ENCODE peak calls at places on chromosome 19, in five cellular contexts. One of them, this sample, is unnamed.

GRCh38 chr19:10612515-10613119 is 12.7 kb upstream of the SLC44A2 start:
- DNase-seq in GM12878: no peak
- DNase-seq in HepG2: no peak
- DNase-seq in H1: no peak
- DNase-seq in K562: no peak
- DNase-seq in this sample: no peak

GRCh38 chr19:17632577-17632976 is 55.6 kb downstream of the UNC13A start:
- DNase-seq in GM12878: no peak
- DNase-seq in HepG2: no peak
- DNase-seq in H1: no peak
- DNase-seq in K562: no peak
- DNase-seq in this sample: no peak

GRCh38 chr19:51024924-51025323 is 1.5 kb downstream of the KLK11 start:
- DNase-seq in GM12878: no peak
- DNase-seq in HepG2: no peak
- DNase-seq in H1: no peak
- DNase-seq in K562: no peak
- DNase-seq in this sample: no peak

GRCh38 chr19:40745402-40745780 is 4.9 kb downstream of the ACTMAP start:
- DNase-seq in GM12878: no peak
- DNase-seq in HepG2: peak
- DNase-seq in H1: no peak
- DNase-seq in K562: no peak
- DNase-seq in this sample: no peak

GRCh38 chr19:3073159-3073563 is 10.9 kb upstream of the TLE5 start:
- DNase-seq in GM12878: no peak
- DNase-seq in HepG2: peak
- DNase-seq in H1: no peak
- DNase-seq in K562: peak
- DNase-seq in this sample: peak

GRCh38 chr19:8850488-8850887 is 18.3 kb downstream of the MBD3L1 start:
- DNase-seq in GM12878: no peak
- DNase-seq in HepG2: no peak
- DNase-seq in H1: no peak
- DNase-seq in K562: no peak
- DNase-seq in this sample: no peak

GRCh38 chr19:36972594-36972993 is 56.5 kb downstream of the ZNF568 start:
- DNase-seq in GM12878: no peak
- DNase-seq in HepG2: no peak
- DNase-seq in H1: no peak
- DNase-seq in K562: no peak
- DNase-seq in this sample: no peak

GRCh38 chr19:6362351-6362801 is 1.0 kb downstream of the CLPP start:
- DNase-seq in GM12878: no peak
- DNase-seq in HepG2: no peak
- DNase-seq in H1: no peak
- DNase-seq in K562: no peak
- DNase-seq in this sample: no peak

GRCh38 chr19:50556236-50557008 is 11.8 kb downstream of the LRRC4B start:
- DNase-seq in GM12878: peak
- DNase-seq in HepG2: peak
- DNase-seq in H1: peak
- DNase-seq in K562: peak
- DNase-seq in this sample: peak

GRCh38 chr19:10826236-10826635 is 9.8 kb downstream of the TMED1 start:
- DNase-seq in GM12878: no peak
- DNase-seq in HepG2: no peak
- DNase-seq in H1: no peak
- DNase-seq in K562: no peak
- DNase-seq in this sample: no peak

GRCh38 chr19:47512948-47513319 is 1.9 kb downstream of the NAPA start:
- DNase-seq in GM12878: no peak
- DNase-seq in HepG2: no peak
- DNase-seq in H1: no peak
- DNase-seq in K562: no peak
- DNase-seq in this sample: no peak

GRCh38 chr19:46373573-46374359 is 26.9 kb downstream of the PPP5C start:
- DNase-seq in GM12878: no peak
- DNase-seq in HepG2: no peak
- DNase-seq in H1: peak
- DNase-seq in K562: no peak
- DNase-seq in this sample: no peak

GRCh38 chr19:33502991-33503790 is 18.4 kb downstream of the PEPD start:
- DNase-seq in GM12878: no peak
- DNase-seq in HepG2: no peak
- DNase-seq in H1: no peak
- DNase-seq in K562: no peak
- DNase-seq in this sample: no peak

GRCh38 chr19:46714523-46715106 is 2.3 kb downstream of the PRKD2 start:
- DNase-seq in GM12878: no peak
- DNase-seq in HepG2: no peak
- DNase-seq in H1: peak
- DNase-seq in K562: no peak
- DNase-seq in this sample: no peak

GRCh38 chr19:22052644-22053013 is 345 bp downstream of the ZNF257 start:
- DNase-seq in GM12878: no peak
- DNase-seq in HepG2: no peak
- DNase-seq in H1: no peak
- DNase-seq in K562: peak
- DNase-seq in this sample: no peak

GRCh38 chr19:8261347-8261746 is 46.8 kb downstream of the CD320 start:
- DNase-seq in GM12878: no peak
- DNase-seq in HepG2: no peak
- DNase-seq in H1: no peak
- DNase-seq in K562: no peak
- DNase-seq in this sample: no peak

DNA sequence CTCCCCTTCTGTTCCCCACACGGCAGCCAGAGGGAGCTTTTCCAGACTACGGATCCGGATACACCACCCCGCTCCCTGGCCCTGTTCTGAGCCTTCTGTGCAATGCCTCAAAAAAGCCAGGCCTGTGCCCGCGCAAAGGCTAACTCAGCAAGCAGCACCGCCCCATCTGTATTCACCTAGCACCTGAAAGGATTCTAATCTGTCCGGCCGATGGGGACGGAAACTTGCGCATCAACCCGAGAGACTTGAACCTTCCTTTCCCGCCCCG is 589 bp downstream of the ZBTB45 start:
- DNase-seq in GM12878: no peak
- DNase-seq in HepG2: peak
- DNase-seq in H1: peak
- DNase-seq in K562: peak
- DNase-seq in this sample: no peak
- TF ChIP-seq ATF3 in GM12878: no peak
- TF ChIP-seq ATF3 in HepG2: no peak
- TF ChIP-seq ATF3 in H1: no peak
- TF ChIP-seq ATF3 in K562: no peak
- TF ChIP-seq ATF3 in this sample: no peak

DNA sequence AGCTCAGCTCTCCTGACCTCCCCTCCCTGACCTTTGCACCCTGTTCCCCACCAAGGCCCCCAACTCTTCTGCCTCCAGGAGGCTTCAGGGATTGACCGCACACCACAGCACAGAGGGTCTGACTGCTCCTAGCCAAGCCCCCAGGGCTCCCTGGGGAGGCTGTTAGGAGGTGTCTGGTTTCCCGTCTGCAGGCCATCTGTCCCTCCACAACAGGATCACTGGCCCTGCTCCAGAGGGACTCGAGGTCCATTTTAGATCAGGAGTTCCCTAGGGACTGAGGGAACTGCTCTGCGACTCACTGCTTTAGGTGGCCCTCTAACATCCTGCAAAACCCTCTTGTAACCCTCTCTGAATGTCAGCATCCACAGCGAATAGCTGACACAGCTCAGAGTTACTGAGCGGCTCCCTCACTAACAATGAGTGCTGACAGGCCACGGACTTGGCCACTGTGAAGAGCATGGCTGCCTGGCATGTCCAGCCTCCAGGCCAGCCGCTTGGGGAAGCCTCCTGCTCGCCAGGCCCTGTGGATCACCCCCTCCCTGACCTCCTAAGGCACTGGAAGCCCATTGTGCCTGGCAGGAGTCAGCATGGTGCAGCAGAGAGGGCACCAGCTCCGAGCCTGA is 17.7 kb downstream of the GRIK5 start:
- DNase-seq in GM12878: no peak
- DNase-seq in HepG2: no peak
- DNase-seq in H1: no peak
- DNase-seq in K562: no peak
- DNase-seq in this sample: no peak
- TF ChIP-seq ZNF274 in GM12878: no peak
- TF ChIP-seq ZNF274 in HepG2: no peak
- TF ChIP-seq ZNF274 in H1: no peak
- TF ChIP-seq ZNF274 in K562: no peak
- TF ChIP-seq ZNF274 in this sample: no peak

GRCh38 chr19:4589579-4590410 is 30.3 kb upstream of the SEMA6B start:
- DNase-seq in GM12878: no peak
- DNase-seq in HepG2: peak
- DNase-seq in H1: peak
- DNase-seq in K562: peak
- DNase-seq in this sample: no peak
- H3K27ac ChIP-seq in GM12878: no peak
- H3K27ac ChIP-seq in HepG2: no peak
- H3K27ac ChIP-seq in H1: no peak
- H3K27ac ChIP-seq in K562: no peak
- H3K27ac ChIP-seq in this sample: no peak

GRCh38 chr19:53868892-53869804 is 1.5 kb downstream of the MYADM start:
- DNase-seq in GM12878: no peak
- DNase-seq in HepG2: peak
- DNase-seq in H1: peak
- DNase-seq in K562: peak
- DNase-seq in this sample: peak

GRCh38 chr19:53871448-53871847 is 3.8 kb downstream of the MYADM start:
- DNase-seq in GM12878: no peak
- DNase-seq in HepG2: no peak
- DNase-seq in H1: no peak
- DNase-seq in K562: no peak
- DNase-seq in this sample: no peak

GRCh38 chr19:53872762-53873161 is 5.1 kb downstream of the MYADM start:
- DNase-seq in GM12878: no peak
- DNase-seq in HepG2: no peak
- DNase-seq in H1: no peak
- DNase-seq in K562: no peak
- DNase-seq in this sample: no peak

GRCh38 chr19:53868091-53868891 is 608 bp downstream of the MYADM start:
- DNase-seq in GM12878: no peak
- DNase-seq in HepG2: peak
- DNase-seq in H1: peak
- DNase-seq in K562: peak
- DNase-seq in this sample: no peak

GRCh38 chr19:53870485-53870844 is 2.8 kb downstream of the MYADM start:
- DNase-seq in GM12878: no peak
- DNase-seq in HepG2: no peak
- DNase-seq in H1: no peak
- DNase-seq in K562: peak
- DNase-seq in this sample: no peak
- TF ChIP-seq ATF3 in GM12878: no peak
- TF ChIP-seq ATF3 in HepG2: no peak
- TF ChIP-seq ATF3 in H1: no peak
- TF ChIP-seq ATF3 in K562: no peak
- TF ChIP-seq ATF3 in this sample: no peak

GRCh38 chr19:38384209-38385027 is 3.4 kb downstream of the GGN start:
- DNase-seq in GM12878: no peak
- DNase-seq in HepG2: peak
- DNase-seq in H1: peak
- DNase-seq in K562: peak
- DNase-seq in this sample: no peak
- TF ChIP-seq ZNF274 in GM12878: no peak
- TF ChIP-seq ZNF274 in HepG2: no peak
- TF ChIP-seq ZNF274 in H1: no peak
- TF ChIP-seq ZNF274 in K562: no peak
- TF ChIP-seq ZNF274 in this sample: no peak

DNA sequence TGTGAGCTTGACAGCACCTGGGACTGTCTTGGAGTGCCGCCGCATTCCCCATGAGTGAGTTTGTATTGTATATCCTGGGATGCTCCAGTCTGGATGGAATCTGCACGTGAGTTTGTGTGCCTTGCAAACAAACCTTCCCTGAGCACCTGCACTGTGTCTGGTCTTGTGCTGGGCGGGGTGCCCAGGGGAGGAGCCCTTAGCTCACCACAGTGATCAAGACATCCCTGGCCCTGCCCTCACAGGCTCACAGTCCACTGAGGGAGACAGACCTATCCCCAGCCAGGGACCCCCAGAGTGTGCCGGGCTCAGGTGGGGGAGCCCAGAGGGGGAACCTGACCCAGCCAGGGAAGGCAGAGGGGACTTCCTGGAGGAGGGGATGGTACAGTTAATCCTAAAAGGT is 1.7 kb upstream of the BCAM start:
- DNase-seq in GM12878: no peak
- DNase-seq in HepG2: peak
- DNase-seq in H1: no peak
- DNase-seq in K562: no peak
- DNase-seq in this sample: no peak
- H3K27ac ChIP-seq in GM12878: no peak
- H3K27ac ChIP-seq in HepG2: peak
- H3K27ac ChIP-seq in H1: no peak
- H3K27ac ChIP-seq in K562: no peak
- H3K27ac ChIP-seq in this sample: peak

GRCh38 chr19:19050104-19050503 is 13.7 kb upstream of the SLC25A42 start:
- DNase-seq in GM12878: no peak
- DNase-seq in HepG2: no peak
- DNase-seq in H1: no peak
- DNase-seq in K562: no peak
- DNase-seq in this sample: no peak

GRCh38 chr19:19053508-19054314 is 10.1 kb upstream of the SLC25A42 start:
- DNase-seq in GM12878: no peak
- DNase-seq in HepG2: peak
- DNase-seq in H1: peak
- DNase-seq in K562: peak
- DNase-seq in this sample: peak

GRCh38 chr19:19049406-19049805 is 14.4 kb upstream of the SLC25A42 start:
- DNase-seq in GM12878: no peak
- DNase-seq in HepG2: no peak
- DNase-seq in H1: no peak
- DNase-seq in K562: no peak
- DNase-seq in this sample: no peak

GRCh38 chr19:19050731-19051130 is 13.1 kb upstream of the SLC25A42 start:
- DNase-seq in GM12878: no peak
- DNase-seq in HepG2: no peak
- DNase-seq in H1: no peak
- DNase-seq in K562: no peak
- DNase-seq in this sample: no peak

DNA sequence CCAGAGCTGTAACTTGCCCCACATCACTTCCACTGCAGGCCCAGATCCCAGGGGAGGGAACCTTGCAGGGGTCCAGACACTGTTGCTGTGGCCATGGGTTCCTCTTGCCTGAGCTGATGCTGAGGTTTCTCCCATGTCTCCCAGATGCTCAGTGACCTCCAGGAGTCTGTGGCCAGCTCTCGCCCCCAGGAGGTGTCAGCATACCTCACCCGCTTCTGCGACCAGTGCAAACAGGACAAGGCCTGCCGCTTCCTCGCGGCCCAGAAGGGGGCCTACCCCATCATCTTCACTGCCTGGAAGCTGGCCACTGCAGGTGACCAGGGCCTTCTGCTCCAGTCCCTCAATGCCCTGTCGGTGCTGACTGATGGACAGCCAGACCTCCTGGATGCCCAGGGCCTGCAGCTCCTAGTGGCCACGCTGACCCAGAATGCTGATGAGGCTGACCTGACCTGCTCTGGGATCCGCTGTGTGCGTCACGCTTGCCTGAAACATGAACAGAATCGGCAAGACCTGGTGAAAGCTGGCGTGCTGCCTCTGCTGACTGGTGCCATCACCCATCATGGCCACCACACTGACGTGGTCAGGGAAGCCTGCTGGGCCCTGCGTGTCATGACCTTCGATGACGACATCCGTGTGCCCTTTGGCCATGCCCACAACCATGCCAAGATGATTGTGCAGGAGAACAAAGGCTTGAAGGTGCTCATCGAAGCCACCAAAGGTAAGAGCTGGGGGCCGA is 12.1 kb upstream of the SLC25A42 start:
- DNase-seq in GM12878: no peak
- DNase-seq in HepG2: no peak
- DNase-seq in H1: no peak
- DNase-seq in K562: peak
- DNase-seq in this sample: no peak
- TF ChIP-seq ATF3 in GM12878: no peak
- TF ChIP-seq ATF3 in HepG2: no peak
- TF ChIP-seq ATF3 in H1: no peak
- TF ChIP-seq ATF3 in K562: no peak
- TF ChIP-seq ATF3 in this sample: no peak

This sample was measured in HCT116.